ENCODE peak calls at places on chromosomes 13 and 19, in ten cellular contexts. One of them, this sample, is unnamed.

GRCh38 chr13:29956771-29957170 is 106.4 kb upstream of the UBL3 start:
- DNase-seq in thoracic aorta: no peak
- DNase-seq in effector CD4-positive, alpha-beta T cell: no peak
- DNase-seq in left cardiac atrium: no peak
- DNase-seq in stimulated activated CD8-positive, alpha-beta memory T cell treated with anti-CD3 and anti-CD28 coated beads, Interleukin-15, amount 100 ng/mL, for 4 hours: no peak
- DNase-seq in HEK293T: no peak
- DNase-seq in head of caudate nucleus: no peak
- DNase-seq in activated CD4-positive, alpha-beta T cell treated with anti-CD3 and anti-CD28 coated beads, Interleukin-2, amount 50 U/mL, for 1 hour: no peak
- DNase-seq in H4: no peak
- DNase-seq in CD4-positive, alpha-beta T cell: no peak
- DNase-seq in this sample: no peak

GRCh38 chr13:112444416-112445399 is 68.6 kb downstream of the SPACA7 start:
- DNase-seq in thoracic aorta: no peak
- DNase-seq in effector CD4-positive, alpha-beta T cell: no peak
- DNase-seq in left cardiac atrium: no peak
- DNase-seq in stimulated activated CD8-positive, alpha-beta memory T cell treated with anti-CD3 and anti-CD28 coated beads, Interleukin-15, amount 100 ng/mL, for 4 hours: no peak
- DNase-seq in HEK293T: no peak
- DNase-seq in head of caudate nucleus: no peak
- DNase-seq in activated CD4-positive, alpha-beta T cell treated with anti-CD3 and anti-CD28 coated beads, Interleukin-2, amount 50 U/mL, for 1 hour: no peak
- DNase-seq in H4: no peak
- DNase-seq in CD4-positive, alpha-beta T cell: no peak
- DNase-seq in this sample: no peak

GRCh38 chr19:1252818-1253513 is 4.6 kb downstream of the MIDN start:
- DNase-seq in thoracic aorta: peak; percentile 84
- DNase-seq in effector CD4-positive, alpha-beta T cell: peak; percentile 67
- DNase-seq in left cardiac atrium: peak; percentile 94
- DNase-seq in stimulated activated CD8-positive, alpha-beta memory T cell treated with anti-CD3 and anti-CD28 coated beads, Interleukin-15, amount 100 ng/mL, for 4 hours: no peak
- DNase-seq in HEK293T: no peak
- DNase-seq in head of caudate nucleus: peak; percentile 87
- DNase-seq in activated CD4-positive, alpha-beta T cell treated with anti-CD3 and anti-CD28 coated beads, Interleukin-2, amount 50 U/mL, for 1 hour: peak; percentile 73
- DNase-seq in H4: peak; percentile 96
- DNase-seq in CD4-positive, alpha-beta T cell: peak; percentile 74
- DNase-seq in this sample: peak; percentile 76

GRCh38 chr13:100330662-100331061 is 241.8 kb downstream of the PCCA start:
- DNase-seq in thoracic aorta: no peak
- DNase-seq in effector CD4-positive, alpha-beta T cell: no peak
- DNase-seq in left cardiac atrium: no peak
- DNase-seq in stimulated activated CD8-positive, alpha-beta memory T cell treated with anti-CD3 and anti-CD28 coated beads, Interleukin-15, amount 100 ng/mL, for 4 hours: no peak
- DNase-seq in HEK293T: no peak
- DNase-seq in head of caudate nucleus: no peak
- DNase-seq in activated CD4-positive, alpha-beta T cell treated with anti-CD3 and anti-CD28 coated beads, Interleukin-2, amount 50 U/mL, for 1 hour: no peak
- DNase-seq in H4: no peak
- DNase-seq in CD4-positive, alpha-beta T cell: no peak
- DNase-seq in this sample: no peak

GRCh38 chr13:30968734-30969335 is 36.4 kb downstream of the TEX26 start:
- DNase-seq in thoracic aorta: no peak
- DNase-seq in effector CD4-positive, alpha-beta T cell: no peak
- DNase-seq in left cardiac atrium: no peak
- DNase-seq in stimulated activated CD8-positive, alpha-beta memory T cell treated with anti-CD3 and anti-CD28 coated beads, Interleukin-15, amount 100 ng/mL, for 4 hours: no peak
- DNase-seq in HEK293T: no peak
- DNase-seq in head of caudate nucleus: no peak
- DNase-seq in activated CD4-positive, alpha-beta T cell treated with anti-CD3 and anti-CD28 coated beads, Interleukin-2, amount 50 U/mL, for 1 hour: no peak
- DNase-seq in H4: peak; percentile 29
- DNase-seq in CD4-positive, alpha-beta T cell: no peak
- DNase-seq in this sample: no peak

GRCh38 chr13:105139048-105139379 is 1396.4 kb downstream of the EFNB2 start:
- DNase-seq in thoracic aorta: no peak
- DNase-seq in effector CD4-positive, alpha-beta T cell: no peak
- DNase-seq in left cardiac atrium: no peak
- DNase-seq in stimulated activated CD8-positive, alpha-beta memory T cell treated with anti-CD3 and anti-CD28 coated beads, Interleukin-15, amount 100 ng/mL, for 4 hours: no peak
- DNase-seq in HEK293T: no peak
- DNase-seq in head of caudate nucleus: no peak
- DNase-seq in activated CD4-positive, alpha-beta T cell treated with anti-CD3 and anti-CD28 coated beads, Interleukin-2, amount 50 U/mL, for 1 hour: no peak
- DNase-seq in H4: no peak
- DNase-seq in CD4-positive, alpha-beta T cell: no peak
- DNase-seq in this sample: no peak

GRCh38 chr13:51632643-51633357 is 48.5 kb downstream of the WDFY2 start:
- DNase-seq in thoracic aorta: no peak
- DNase-seq in effector CD4-positive, alpha-beta T cell: no peak
- DNase-seq in left cardiac atrium: no peak
- DNase-seq in stimulated activated CD8-positive, alpha-beta memory T cell treated with anti-CD3 and anti-CD28 coated beads, Interleukin-15, amount 100 ng/mL, for 4 hours: no peak
- DNase-seq in HEK293T: no peak
- DNase-seq in head of caudate nucleus: peak; percentile 76
- DNase-seq in activated CD4-positive, alpha-beta T cell treated with anti-CD3 and anti-CD28 coated beads, Interleukin-2, amount 50 U/mL, for 1 hour: no peak
- DNase-seq in H4: no peak
- DNase-seq in CD4-positive, alpha-beta T cell: no peak
- DNase-seq in this sample: peak; percentile 91

GRCh38 chr19:5042556-5042955 is 73.6 kb downstream of the KDM4B start:
- DNase-seq in thoracic aorta: no peak
- DNase-seq in effector CD4-positive, alpha-beta T cell: no peak
- DNase-seq in left cardiac atrium: no peak
- DNase-seq in stimulated activated CD8-positive, alpha-beta memory T cell treated with anti-CD3 and anti-CD28 coated beads, Interleukin-15, amount 100 ng/mL, for 4 hours: no peak
- DNase-seq in HEK293T: no peak
- DNase-seq in head of caudate nucleus: no peak
- DNase-seq in activated CD4-positive, alpha-beta T cell treated with anti-CD3 and anti-CD28 coated beads, Interleukin-2, amount 50 U/mL, for 1 hour: no peak
- DNase-seq in H4: no peak
- DNase-seq in CD4-positive, alpha-beta T cell: no peak
- DNase-seq in this sample: no peak

GRCh38 chr19:45601524-45602522 is at the start of gene GPR4:
- DNase-seq in thoracic aorta: no peak
- DNase-seq in effector CD4-positive, alpha-beta T cell: no peak
- DNase-seq in left cardiac atrium: peak; percentile 62
- DNase-seq in stimulated activated CD8-positive, alpha-beta memory T cell treated with anti-CD3 and anti-CD28 coated beads, Interleukin-15, amount 100 ng/mL, for 4 hours: no peak
- DNase-seq in HEK293T: peak; percentile 27
- DNase-seq in head of caudate nucleus: no peak
- DNase-seq in activated CD4-positive, alpha-beta T cell treated with anti-CD3 and anti-CD28 coated beads, Interleukin-2, amount 50 U/mL, for 1 hour: no peak
- DNase-seq in H4: no peak
- DNase-seq in CD4-positive, alpha-beta T cell: no peak
- DNase-seq in this sample: no peak

GRCh38 chr13:112686364-112686763 is 3.5 kb upstream of the ATP11A start:
- DNase-seq in thoracic aorta: no peak
- DNase-seq in effector CD4-positive, alpha-beta T cell: no peak
- DNase-seq in left cardiac atrium: no peak
- DNase-seq in stimulated activated CD8-positive, alpha-beta memory T cell treated with anti-CD3 and anti-CD28 coated beads, Interleukin-15, amount 100 ng/mL, for 4 hours: no peak
- DNase-seq in HEK293T: no peak
- DNase-seq in head of caudate nucleus: no peak
- DNase-seq in activated CD4-positive, alpha-beta T cell treated with anti-CD3 and anti-CD28 coated beads, Interleukin-2, amount 50 U/mL, for 1 hour: no peak
- DNase-seq in H4: no peak
- DNase-seq in CD4-positive, alpha-beta T cell: no peak
- DNase-seq in this sample: no peak

GRCh38 chr13:50191004-50191403 is 175.8 kb downstream of the KCNRG start:
- DNase-seq in thoracic aorta: no peak
- DNase-seq in effector CD4-positive, alpha-beta T cell: no peak
- DNase-seq in left cardiac atrium: no peak
- DNase-seq in stimulated activated CD8-positive, alpha-beta memory T cell treated with anti-CD3 and anti-CD28 coated beads, Interleukin-15, amount 100 ng/mL, for 4 hours: no peak
- DNase-seq in HEK293T: no peak
- DNase-seq in head of caudate nucleus: no peak
- DNase-seq in activated CD4-positive, alpha-beta T cell treated with anti-CD3 and anti-CD28 coated beads, Interleukin-2, amount 50 U/mL, for 1 hour: no peak
- DNase-seq in H4: no peak
- DNase-seq in CD4-positive, alpha-beta T cell: no peak
- DNase-seq in this sample: no peak

GRCh38 chr19:48798937-48799336 is 11.9 kb downstream of the BCAT2 start:
- DNase-seq in thoracic aorta: no peak
- DNase-seq in effector CD4-positive, alpha-beta T cell: no peak
- DNase-seq in left cardiac atrium: no peak
- DNase-seq in stimulated activated CD8-positive, alpha-beta memory T cell treated with anti-CD3 and anti-CD28 coated beads, Interleukin-15, amount 100 ng/mL, for 4 hours: no peak
- DNase-seq in HEK293T: no peak
- DNase-seq in head of caudate nucleus: no peak
- DNase-seq in activated CD4-positive, alpha-beta T cell treated with anti-CD3 and anti-CD28 coated beads, Interleukin-2, amount 50 U/mL, for 1 hour: no peak
- DNase-seq in H4: no peak
- DNase-seq in CD4-positive, alpha-beta T cell: no peak
- DNase-seq in this sample: no peak

GRCh38 chr13:50635504-50635903 is 208.0 kb downstream of the DLEU7 start:
- DNase-seq in thoracic aorta: peak; percentile 13
- DNase-seq in effector CD4-positive, alpha-beta T cell: no peak
- DNase-seq in left cardiac atrium: peak; percentile 48
- DNase-seq in stimulated activated CD8-positive, alpha-beta memory T cell treated with anti-CD3 and anti-CD28 coated beads, Interleukin-15, amount 100 ng/mL, for 4 hours: no peak
- DNase-seq in HEK293T: no peak
- DNase-seq in head of caudate nucleus: no peak
- DNase-seq in activated CD4-positive, alpha-beta T cell treated with anti-CD3 and anti-CD28 coated beads, Interleukin-2, amount 50 U/mL, for 1 hour: no peak
- DNase-seq in H4: no peak
- DNase-seq in CD4-positive, alpha-beta T cell: no peak
- DNase-seq in this sample: no peak

GRCh38 chr13:75368167-75368566 is 113.8 kb downstream of the TBC1D4 start:
- DNase-seq in thoracic aorta: peak; percentile 14
- DNase-seq in effector CD4-positive, alpha-beta T cell: no peak
- DNase-seq in left cardiac atrium: peak; percentile 57
- DNase-seq in stimulated activated CD8-positive, alpha-beta memory T cell treated with anti-CD3 and anti-CD28 coated beads, Interleukin-15, amount 100 ng/mL, for 4 hours: no peak
- DNase-seq in HEK293T: no peak
- DNase-seq in head of caudate nucleus: no peak
- DNase-seq in activated CD4-positive, alpha-beta T cell treated with anti-CD3 and anti-CD28 coated beads, Interleukin-2, amount 50 U/mL, for 1 hour: no peak
- DNase-seq in H4: no peak
- DNase-seq in CD4-positive, alpha-beta T cell: no peak
- DNase-seq in this sample: peak; percentile 55

GRCh38 chr19:8116437-8117293 is 32.7 kb downstream of the FBN3 start:
- DNase-seq in thoracic aorta: no peak
- DNase-seq in effector CD4-positive, alpha-beta T cell: no peak
- DNase-seq in left cardiac atrium: no peak
- DNase-seq in stimulated activated CD8-positive, alpha-beta memory T cell treated with anti-CD3 and anti-CD28 coated beads, Interleukin-15, amount 100 ng/mL, for 4 hours: no peak
- DNase-seq in HEK293T: no peak
- DNase-seq in head of caudate nucleus: no peak
- DNase-seq in activated CD4-positive, alpha-beta T cell treated with anti-CD3 and anti-CD28 coated beads, Interleukin-2, amount 50 U/mL, for 1 hour: no peak
- DNase-seq in H4: no peak
- DNase-seq in CD4-positive, alpha-beta T cell: no peak
- DNase-seq in this sample: no peak

GRCh38 chr19:2495130-2495641 is 19.3 kb downstream of the GADD45B start:
- DNase-seq in thoracic aorta: peak; percentile 66
- DNase-seq in effector CD4-positive, alpha-beta T cell: no peak
- DNase-seq in left cardiac atrium: peak; percentile 88
- DNase-seq in stimulated activated CD8-positive, alpha-beta memory T cell treated with anti-CD3 and anti-CD28 coated beads, Interleukin-15, amount 100 ng/mL, for 4 hours: no peak
- DNase-seq in HEK293T: no peak
- DNase-seq in head of caudate nucleus: no peak
- DNase-seq in activated CD4-positive, alpha-beta T cell treated with anti-CD3 and anti-CD28 coated beads, Interleukin-2, amount 50 U/mL, for 1 hour: peak; percentile 18
- DNase-seq in H4: peak; percentile 77
- DNase-seq in CD4-positive, alpha-beta T cell: no peak
- DNase-seq in this sample: peak; percentile 68

GRCh38 chr13:28273919-28274318 is 135.6 kb downstream of the PAN3 start:
- DNase-seq in thoracic aorta: no peak
- DNase-seq in effector CD4-positive, alpha-beta T cell: no peak
- DNase-seq in left cardiac atrium: no peak
- DNase-seq in stimulated activated CD8-positive, alpha-beta memory T cell treated with anti-CD3 and anti-CD28 coated beads, Interleukin-15, amount 100 ng/mL, for 4 hours: no peak
- DNase-seq in HEK293T: peak; percentile 32
- DNase-seq in head of caudate nucleus: no peak
- DNase-seq in activated CD4-positive, alpha-beta T cell treated with anti-CD3 and anti-CD28 coated beads, Interleukin-2, amount 50 U/mL, for 1 hour: no peak
- DNase-seq in H4: no peak
- DNase-seq in CD4-positive, alpha-beta T cell: no peak
- DNase-seq in this sample: peak; percentile 30

GRCh38 chr13:113963376-113963775 is 10.5 kb downstream of the C13orf46 start:
- DNase-seq in thoracic aorta: no peak
- DNase-seq in effector CD4-positive, alpha-beta T cell: no peak
- DNase-seq in left cardiac atrium: peak; percentile 7
- DNase-seq in stimulated activated CD8-positive, alpha-beta memory T cell treated with anti-CD3 and anti-CD28 coated beads, Interleukin-15, amount 100 ng/mL, for 4 hours: no peak
- DNase-seq in HEK293T: no peak
- DNase-seq in head of caudate nucleus: no peak
- DNase-seq in activated CD4-positive, alpha-beta T cell treated with anti-CD3 and anti-CD28 coated beads, Interleukin-2, amount 50 U/mL, for 1 hour: no peak
- DNase-seq in H4: no peak
- DNase-seq in CD4-positive, alpha-beta T cell: no peak
- DNase-seq in this sample: no peak

GRCh38 chr19:6736169-6736916 is 1.0 kb downstream of the GPR108 start:
- DNase-seq in thoracic aorta: no peak
- DNase-seq in effector CD4-positive, alpha-beta T cell: peak; percentile 48
- DNase-seq in left cardiac atrium: peak; percentile 83
- DNase-seq in stimulated activated CD8-positive, alpha-beta memory T cell treated with anti-CD3 and anti-CD28 coated beads, Interleukin-15, amount 100 ng/mL, for 4 hours: peak; percentile 50
- DNase-seq in HEK293T: peak; percentile 68
- DNase-seq in head of caudate nucleus: peak; percentile 55
- DNase-seq in activated CD4-positive, alpha-beta T cell treated with anti-CD3 and anti-CD28 coated beads, Interleukin-2, amount 50 U/mL, for 1 hour: peak; percentile 50
- DNase-seq in H4: peak; percentile 91
- DNase-seq in CD4-positive, alpha-beta T cell: peak; percentile 65
- DNase-seq in this sample: peak; percentile 77